ENCODE peak calls at places on chromosomes 11 and 22, in five cellular contexts. One of them, this sample, is unnamed.

GRCh38 chr22:38740116-38740723 is 15.6 kb downstream of the SUN2 start:
- DNase-seq in posterior cingulate gyrus: no peak
- DNase-seq in hippocampal formation: no peak
- DNase-seq in breast epithelium: no peak
- DNase-seq in HEK293T: no peak
- DNase-seq in this sample: no peak

GRCh38 chr11:60921777-60922335 is 2.4 kb upstream of the TMEM132A start:
- DNase-seq in posterior cingulate gyrus: no peak
- DNase-seq in hippocampal formation: no peak
- DNase-seq in breast epithelium: no peak
- DNase-seq in HEK293T: no peak
- DNase-seq in this sample: no peak

GRCh38 chr22:40345271-40345670 is 1.0 kb upstream of the ADSL start:
- DNase-seq in posterior cingulate gyrus: no peak
- DNase-seq in hippocampal formation: no peak
- DNase-seq in breast epithelium: no peak
- DNase-seq in HEK293T: no peak
- DNase-seq in this sample: no peak

GRCh38 chr11:72581067-72581466 is 93.2 kb downstream of the PDE2A start:
- DNase-seq in posterior cingulate gyrus: no peak
- DNase-seq in hippocampal formation: no peak
- DNase-seq in breast epithelium: no peak
- DNase-seq in HEK293T: no peak
- DNase-seq in this sample: no peak

GRCh38 chr11:1153951-1154487 is 3.7 kb upstream of the MUC5AC start:
- DNase-seq in posterior cingulate gyrus: peak
- DNase-seq in hippocampal formation: no peak
- DNase-seq in breast epithelium: no peak
- DNase-seq in HEK293T: no peak
- DNase-seq in this sample: no peak

GRCh38 chr11:106794058-106794457 is 224.2 kb downstream of the GUCY1A2 start:
- DNase-seq in posterior cingulate gyrus: no peak
- DNase-seq in hippocampal formation: no peak
- DNase-seq in breast epithelium: no peak
- DNase-seq in HEK293T: no peak
- DNase-seq in this sample: no peak

GRCh38 chr22:48940266-48940987 is 887.2 kb downstream of the BRD1 start:
- DNase-seq in posterior cingulate gyrus: no peak
- DNase-seq in hippocampal formation: no peak
- DNase-seq in breast epithelium: no peak
- DNase-seq in HEK293T: no peak
- DNase-seq in this sample: no peak

GRCh38 chr11:2803186-2804057 is 82.2 kb downstream of the CDKN1C start:
- DNase-seq in posterior cingulate gyrus: peak
- DNase-seq in hippocampal formation: no peak
- DNase-seq in breast epithelium: peak
- DNase-seq in HEK293T: no peak
- DNase-seq in this sample: no peak

GRCh38 chr11:62588966-62589637 is 2.2 kb downstream of the TUT1 start:
- DNase-seq in posterior cingulate gyrus: peak
- DNase-seq in hippocampal formation: no peak
- DNase-seq in breast epithelium: no peak
- DNase-seq in HEK293T: no peak
- DNase-seq in this sample: no peak

GRCh38 chr11:57530596-57531507 is at the start of gene TIMM10:
- DNase-seq in posterior cingulate gyrus: peak
- DNase-seq in hippocampal formation: peak
- DNase-seq in breast epithelium: peak
- DNase-seq in HEK293T: peak
- DNase-seq in this sample: peak

GRCh38 chr11:75450826-75451783 is 18.1 kb upstream of the KLHL35 start:
- DNase-seq in posterior cingulate gyrus: no peak
- DNase-seq in hippocampal formation: no peak
- DNase-seq in breast epithelium: no peak
- DNase-seq in HEK293T: peak
- DNase-seq in this sample: no peak

GRCh38 chr11:106466441-106467190 is 389.2 kb downstream of the AASDHPPT start:
- DNase-seq in posterior cingulate gyrus: no peak
- DNase-seq in hippocampal formation: no peak
- DNase-seq in breast epithelium: no peak
- DNase-seq in HEK293T: no peak
- DNase-seq in this sample: no peak

GRCh38 chr11:32113200-32113599 is 22.3 kb downstream of the RCN1 start:
- DNase-seq in posterior cingulate gyrus: no peak
- DNase-seq in hippocampal formation: no peak
- DNase-seq in breast epithelium: no peak
- DNase-seq in HEK293T: no peak
- DNase-seq in this sample: no peak

GRCh38 chr11:86244063-86244521 is 461 bp upstream of the EED start:
- DNase-seq in posterior cingulate gyrus: peak
- DNase-seq in hippocampal formation: no peak
- DNase-seq in breast epithelium: peak
- DNase-seq in HEK293T: peak
- DNase-seq in this sample: peak

GRCh38 chr11:9566561-9567063 is 6.9 kb upstream of the WEE1 start:
- DNase-seq in posterior cingulate gyrus: no peak
- DNase-seq in hippocampal formation: no peak
- DNase-seq in breast epithelium: no peak
- DNase-seq in HEK293T: no peak
- DNase-seq in this sample: no peak

GRCh38 chr11:116948375-116948774 is 111.0 kb upstream of the APOA1 start:
- DNase-seq in posterior cingulate gyrus: no peak
- DNase-seq in hippocampal formation: no peak
- DNase-seq in breast epithelium: no peak
- DNase-seq in HEK293T: no peak
- DNase-seq in this sample: no peak

GRCh38 chr22:35155403-35156025 is 89.6 kb downstream of the ISX start:
- DNase-seq in posterior cingulate gyrus: no peak
- DNase-seq in hippocampal formation: no peak
- DNase-seq in breast epithelium: no peak
- DNase-seq in HEK293T: no peak
- DNase-seq in this sample: no peak

GRCh38 chr11:29022676-29023075 is 914.5 kb downstream of the METTL15 start:
- DNase-seq in posterior cingulate gyrus: no peak
- DNase-seq in hippocampal formation: no peak
- DNase-seq in breast epithelium: no peak
- DNase-seq in HEK293T: no peak
- DNase-seq in this sample: no peak

GRCh38 chr11:65482306-65482850 is 16.5 kb upstream of the MALAT1 start:
- DNase-seq in posterior cingulate gyrus: no peak
- DNase-seq in hippocampal formation: no peak
- DNase-seq in breast epithelium: no peak
- DNase-seq in HEK293T: no peak
- DNase-seq in this sample: no peak

GRCh38 chr22:39723899-39724351 is 153.4 kb downstream of the CACNA1I start:
- DNase-seq in posterior cingulate gyrus: peak
- DNase-seq in hippocampal formation: no peak
- DNase-seq in breast epithelium: no peak
- DNase-seq in HEK293T: no peak
- DNase-seq in this sample: peak

GRCh38 chr11:64117763-64118459 is 48.0 kb downstream of the MACROD1 start:
- DNase-seq in posterior cingulate gyrus: no peak
- DNase-seq in hippocampal formation: no peak
- DNase-seq in breast epithelium: no peak
- DNase-seq in HEK293T: no peak
- DNase-seq in this sample: no peak

GRCh38 chr11:2812371-2812991 is 73.1 kb downstream of the CDKN1C start:
- DNase-seq in posterior cingulate gyrus: peak
- DNase-seq in hippocampal formation: no peak
- DNase-seq in breast epithelium: no peak
- DNase-seq in HEK293T: no peak
- DNase-seq in this sample: no peak

GRCh38 chr22:26711205-26711958 is 54.0 kb downstream of the MIAT start:
- DNase-seq in posterior cingulate gyrus: no peak
- DNase-seq in hippocampal formation: no peak
- DNase-seq in breast epithelium: no peak
- DNase-seq in HEK293T: no peak
- DNase-seq in this sample: no peak

GRCh38 chr11:122137081-122137793 is 21.2 kb upstream of the BLID start:
- DNase-seq in posterior cingulate gyrus: no peak
- DNase-seq in hippocampal formation: no peak
- DNase-seq in breast epithelium: no peak
- DNase-seq in HEK293T: no peak
- DNase-seq in this sample: no peak

GRCh38 chr11:96149743-96150555 is 193.0 kb downstream of the MAML2 start:
- DNase-seq in posterior cingulate gyrus: no peak
- DNase-seq in hippocampal formation: no peak
- DNase-seq in breast epithelium: no peak
- DNase-seq in HEK293T: no peak
- DNase-seq in this sample: no peak

GRCh38 chr22:48090332-48090672 is 1327.9 kb downstream of the TBC1D22A start:
- DNase-seq in posterior cingulate gyrus: no peak
- DNase-seq in hippocampal formation: no peak
- DNase-seq in breast epithelium: no peak
- DNase-seq in HEK293T: no peak
- DNase-seq in this sample: no peak

GRCh38 chr22:39148727-39149535 is 3.5 kb downstream of the CBX7 start:
- DNase-seq in posterior cingulate gyrus: peak
- DNase-seq in hippocampal formation: peak
- DNase-seq in breast epithelium: no peak
- DNase-seq in HEK293T: no peak
- DNase-seq in this sample: peak

GRCh38 chr11:26319906-26320305 is 12.0 kb upstream of the ANO3 start:
- DNase-seq in posterior cingulate gyrus: no peak
- DNase-seq in hippocampal formation: no peak
- DNase-seq in breast epithelium: no peak
- DNase-seq in HEK293T: peak
- DNase-seq in this sample: no peak

GRCh38 chr11:123556633-123557032 is 97.8 kb downstream of the SCN3B start:
- DNase-seq in posterior cingulate gyrus: no peak
- DNase-seq in hippocampal formation: no peak
- DNase-seq in breast epithelium: no peak
- DNase-seq in HEK293T: no peak
- DNase-seq in this sample: no peak

GRCh38 chr11:64053699-64054098 is 18.0 kb downstream of the FLRT1 start:
- DNase-seq in posterior cingulate gyrus: no peak
- DNase-seq in hippocampal formation: no peak
- DNase-seq in breast epithelium: no peak
- DNase-seq in HEK293T: no peak
- DNase-seq in this sample: no peak

GRCh38 chr22:46432164-46433068 is 96.9 kb downstream of the TRMU start:
- DNase-seq in posterior cingulate gyrus: peak
- DNase-seq in hippocampal formation: no peak
- DNase-seq in breast epithelium: no peak
- DNase-seq in HEK293T: no peak
- DNase-seq in this sample: no peak

GRCh38 chr22:32847067-32847491 is 45.6 kb downstream of the TIMP3 start:
- DNase-seq in posterior cingulate gyrus: peak
- DNase-seq in hippocampal formation: no peak
- DNase-seq in breast epithelium: peak
- DNase-seq in HEK293T: no peak
- DNase-seq in this sample: peak

GRCh38 chr11:84800755-84801346 is 826.3 kb downstream of the DLG2 start:
- DNase-seq in posterior cingulate gyrus: no peak
- DNase-seq in hippocampal formation: no peak
- DNase-seq in breast epithelium: no peak
- DNase-seq in HEK293T: peak
- DNase-seq in this sample: no peak

GRCh38 chr11:14443642-14444041 is 56.0 kb downstream of the COPB1 start:
- DNase-seq in posterior cingulate gyrus: no peak
- DNase-seq in hippocampal formation: no peak
- DNase-seq in breast epithelium: no peak
- DNase-seq in HEK293T: no peak
- DNase-seq in this sample: no peak

GRCh38 chr11:118657238-118657637 is 22.2 kb downstream of the TREH start:
- DNase-seq in posterior cingulate gyrus: no peak
- DNase-seq in hippocampal formation: no peak
- DNase-seq in breast epithelium: no peak
- DNase-seq in HEK293T: no peak
- DNase-seq in this sample: no peak

GRCh38 chr11:74820763-74821162 is 72.1 kb downstream of the RNF169 start:
- DNase-seq in posterior cingulate gyrus: no peak
- DNase-seq in hippocampal formation: no peak
- DNase-seq in breast epithelium: no peak
- DNase-seq in HEK293T: no peak
- DNase-seq in this sample: no peak

GRCh38 chr11:92765418-92765817 is 204.0 kb upstream of the MTNR1B start:
- DNase-seq in posterior cingulate gyrus: no peak
- DNase-seq in hippocampal formation: no peak
- DNase-seq in breast epithelium: no peak
- DNase-seq in HEK293T: no peak
- DNase-seq in this sample: no peak

GRCh38 chr22:26939466-26939865 is 282.1 kb downstream of the MIAT start:
- DNase-seq in posterior cingulate gyrus: no peak
- DNase-seq in hippocampal formation: no peak
- DNase-seq in breast epithelium: no peak
- DNase-seq in HEK293T: no peak
- DNase-seq in this sample: no peak